ENCODE peak calls at places on chromosomes 2 and 18, in ten cellular contexts. Y is NCI-H1436; U is thyroid gland; S is activated naive CD8-positive, alpha-beta T cell treated with anti-CD3 and anti-CD28 coated beads, Interleukin-2, amount 10 ng/mL, durations not matched to agents 7 days and 5 days; M is NCI-H82; J is stimulated activated CD4-positive, alpha-beta T cell treated with anti-CD3 and anti-CD28 coated beads, Interleukin-2, amount 100 ng/mL, for 48 hours; H is islet precursor cell; F is osteocyte; K is amniotic stem cell; R is activated CD4-positive, alpha-beta T cell treated with anti-CD3 and anti-CD28 coated beads, Interleukin-2, amount 50 U/mL, for 48 hours. A is an unnamed sample.

GRCh38 chr18:42287047-42287446 is 332.0 kb downstream of the PIK3C3 start:
- DNase-seq in R (no peak), F (no peak), J (no peak), K (no peak), S (no peak), Y (no peak), M (peak; percentile 10), H (no peak), U (no peak), A (no peak)

GRCh38 chr2:105563000-105563719 is 164.3 kb upstream of the FHL2 start:
- DNase-seq in K (no peak), H (peak; percentile 48), S (no peak), U (no peak), J (no peak), M (no peak), F (no peak), Y (no peak), R (no peak), A (no peak)

GRCh38 chr2:26542676-26543505 is 65.0 kb upstream of the OTOF start:
- DNase-seq in M (no peak), J (no peak), R (no peak), U (no peak), F (no peak), S (no peak), Y (no peak), H (peak; percentile 54), K (no peak), A (no peak)

GRCh38 chr2:145546091-145546490 is 1026.2 kb upstream of the ZEB2 start:
- DNase-seq in S (no peak), H (no peak), J (no peak), U (no peak), M (no peak), F (no peak), Y (no peak), R (no peak), K (no peak), A (no peak)

GRCh38 chr18:61402761-61403160 is 69.5 kb downstream of the CDH20 start:
- DNase-seq in U (no peak), R (no peak), H (no peak), K (no peak), M (no peak), S (no peak), Y (no peak), J (no peak), F (no peak), A (no peak)

GRCh38 chr2:99259465-99259864 is 4.0 kb upstream of the LYG2 start:
- DNase-seq in Y (no peak), K (no peak), M (no peak), S (no peak), U (no peak), J (no peak), R (no peak), F (no peak), H (no peak), A (no peak)

GRCh38 chr2:24048662-24049484 is 668 bp upstream of the FKBP1B start:
- DNase-seq in Y (peak; percentile 22), S (no peak), M (peak; percentile 61), H (no peak), J (no peak), R (peak; percentile 7), U (no peak), F (no peak), K (no peak), A (no peak)

GRCh38 chr2:108589786-108590185 is 55.5 kb downstream of the LIMS1 start:
- DNase-seq in H (no peak), S (no peak), K (no peak), Y (no peak), J (no peak), R (no peak), M (no peak), F (no peak), U (no peak), A (no peak)

GRCh38 chr2:45743531-45744391 is 92.3 kb downstream of the PRKCE start:
- DNase-seq in M (no peak), R (no peak), K (no peak), J (no peak), U (peak; percentile 5), Y (no peak), H (peak; percentile 72), F (no peak), S (no peak), A (no peak)

GRCh38 chr2:216328347-216328746 is 43.9 kb downstream of the MARCHF4 start:
- DNase-seq in R (no peak), Y (no peak), U (no peak), H (no peak), S (no peak), M (peak; percentile 47), J (no peak), K (no peak), F (no peak), A (peak; percentile 17)

GRCh38 chr2:217976301-217976700 is 26.5 kb downstream of the TNS1 start:
- DNase-seq in K (no peak), M (no peak), F (no peak), H (no peak), U (no peak), R (no peak), Y (no peak), J (no peak), S (no peak), A (no peak)

GRCh38 chr2:135875491-135876065 is 665 bp downstream of the MCM6 start:
- DNase-seq in R (peak; percentile 79), Y (peak; percentile 5), U (peak; percentile 67), H (peak; percentile 79), J (peak; percentile 63), S (peak; percentile 76), F (no peak), M (peak; percentile 69), K (no peak), A (peak; percentile 22)

GRCh38 chr18:77870238-77870637 is 620.6 kb downstream of the GALR1 start:
- DNase-seq in J (no peak), S (no peak), F (no peak), U (no peak), M (no peak), Y (no peak), H (no peak), R (no peak), K (no peak), A (no peak)

GRCh38 chr2:123047186-123047585 is 977.9 kb upstream of the CNTNAP5 start:
- DNase-seq in U (no peak), H (no peak), R (no peak), Y (no peak), S (no peak), K (no peak), J (no peak), F (no peak), M (no peak), A (no peak)

GRCh38 chr2:235070063-235070706 is 118.4 kb downstream of the SH3BP4 start:
- DNase-seq in U (no peak), Y (no peak), J (no peak), R (no peak), S (no peak), F (no peak), K (no peak), M (no peak), H (no peak), A (peak; percentile 84)

GRCh38 chr18:69523582-69523981 is 122.9 kb downstream of the DOK6 start:
- DNase-seq in K (no peak), H (no peak), Y (no peak), U (no peak), F (no peak), J (no peak), S (no peak), R (no peak), M (no peak), A (no peak)

GRCh38 chr2:44009136-44009744 is 13.5 kb upstream of the LRPPRC start:
- DNase-seq in Y (no peak), U (no peak), F (no peak), M (peak; percentile 9), R (no peak), H (no peak), S (no peak), J (no peak), K (no peak), A (no peak)

GRCh38 chr2:72793798-72794447 is 31.9 kb downstream of the EXOC6B start:
- DNase-seq in Y (no peak), R (no peak), M (no peak), J (no peak), F (no peak), S (no peak), K (no peak), U (peak; percentile 19), H (no peak), A (no peak)

GRCh38 chr18:12621737-12622306 is 36.1 kb downstream of the SPIRE1 start:
- DNase-seq in K (peak; percentile 32), U (no peak), M (peak; percentile 79), F (no peak), H (no peak), S (no peak), J (no peak), R (no peak), Y (no peak), A (peak; percentile 68)

GRCh38 chr2:236607471-236608307 is 38.1 kb downstream of the ACKR3 start:
- DNase-seq in K (no peak), J (no peak), F (no peak), H (peak; percentile 84), M (no peak), Y (no peak), S (no peak), U (peak; percentile 20), R (no peak), A (no peak)

GRCh38 chr2:10668402-10669012 is 21.3 kb downstream of the NOL10 start:
- DNase-seq in M (peak; percentile 80), H (no peak), R (no peak), K (peak; percentile 30), U (no peak), Y (peak; percentile 43), F (no peak), J (no peak), S (no peak), A (peak; percentile 74)

GRCh38 chr2:1728821-1729220 is 15.5 kb downstream of the PXDN start:
- DNase-seq in F (peak; percentile 85), K (no peak), M (no peak), J (no peak), U (peak; percentile 40), Y (no peak), R (no peak), S (no peak), H (peak; percentile 83), A (peak; percentile 37)

GRCh38 chr2:66553370-66553769 is 118.4 kb downstream of the MEIS1 start:
- DNase-seq in R (no peak), M (peak; percentile 70), Y (no peak), K (no peak), H (no peak), S (no peak), U (no peak), F (no peak), J (no peak), A (peak; percentile 84)

GRCh38 chr18:48183613-48184012 is 225.6 kb downstream of the ZBTB7C start:
- DNase-seq in U (no peak), Y (no peak), M (no peak), S (no peak), J (no peak), H (no peak), F (no peak), R (no peak), K (no peak), A (no peak)

GRCh38 chr2:216880509-216881184 is 20.8 kb upstream of the TNP1 start:
- DNase-seq in S (peak; percentile 63), U (no peak), R (no peak), M (no peak), J (no peak), Y (no peak), H (no peak), F (no peak), K (no peak), A (peak; percentile 27)

GRCh38 chr2:68467077-68467960 is at the start of the genes APLF and FBXO48:
- DNase-seq in H (peak; percentile 100), S (peak; percentile 93), K (peak; percentile 99), R (peak; percentile 98), U (peak; percentile 98), Y (peak; percentile 97), M (peak; percentile 100), F (peak; percentile 99), J (peak; percentile 95), A (peak; percentile 97)

GRCh38 chr2:227703280-227703732 is 14.5 kb downstream of the SLC19A3 start:
- DNase-seq in R (no peak), U (no peak), S (no peak), H (peak; percentile 85), M (no peak), K (peak; percentile 29), Y (no peak), F (no peak), J (no peak), A (peak; percentile 91)

GRCh38 chr2:201575971-201576370 is 67.3 kb downstream of the TMEM237 start:
- DNase-seq in S (no peak), M (no peak), Y (no peak), K (no peak), R (no peak), F (no peak), J (no peak), U (no peak), H (no peak), A (no peak)